ENCODE peak calls at places on chromosomes 5 and 9, in eight cellular contexts. One of them, this sample, is unnamed.

GRCh38 chr9:37963936-37964739 is 60.2 kb upstream of the SLC25A51 start:
- DNase-seq in astrocyte: peak
- DNase-seq in uterus: no peak
- DNase-seq in CD8-positive, alpha-beta memory T cell: no peak
- DNase-seq in colonic mucosa: peak
- DNase-seq in naive thymus-derived CD4-positive, alpha-beta T cell: no peak
- DNase-seq in cardiac muscle cell: peak
- DNase-seq in PC-3: peak
- DNase-seq in this sample: peak

GRCh38 chr5:128579111-128579510 is 41.1 kb upstream of the FBN2 start:
- DNase-seq in colonic mucosa: no peak
- DNase-seq in astrocyte: peak
- DNase-seq in CD8-positive, alpha-beta memory T cell: no peak
- DNase-seq in PC-3: peak
- DNase-seq in naive thymus-derived CD4-positive, alpha-beta T cell: no peak
- DNase-seq in uterus: no peak
- DNase-seq in cardiac muscle cell: peak
- DNase-seq in this sample: no peak

GRCh38 chr9:89497978-89498844 is at the start of gene SEMA4D:
- DNase-seq in CD8-positive, alpha-beta memory T cell: peak
- DNase-seq in naive thymus-derived CD4-positive, alpha-beta T cell: no peak
- DNase-seq in astrocyte: no peak
- DNase-seq in uterus: peak
- DNase-seq in cardiac muscle cell: peak
- DNase-seq in PC-3: peak
- DNase-seq in colonic mucosa: peak
- DNase-seq in this sample: no peak

GRCh38 chr5:96434201-96434645 is 1.2 kb upstream of the PCSK1 start:
- DNase-seq in CD8-positive, alpha-beta memory T cell: peak
- DNase-seq in astrocyte: peak
- DNase-seq in naive thymus-derived CD4-positive, alpha-beta T cell: peak
- DNase-seq in colonic mucosa: peak
- DNase-seq in PC-3: peak
- DNase-seq in cardiac muscle cell: peak
- DNase-seq in uterus: peak
- DNase-seq in this sample: peak

GRCh38 chr5:171309526-171310333 is 682 bp downstream of the TLX3 start:
- DNase-seq in PC-3: no peak
- DNase-seq in naive thymus-derived CD4-positive, alpha-beta T cell: no peak
- DNase-seq in colonic mucosa: peak
- DNase-seq in cardiac muscle cell: no peak
- DNase-seq in uterus: no peak
- DNase-seq in astrocyte: no peak
- DNase-seq in CD8-positive, alpha-beta memory T cell: no peak
- DNase-seq in this sample: no peak

GRCh38 chr9:133576591-133577462 is 32.4 kb downstream of the FAM163B start:
- DNase-seq in colonic mucosa: no peak
- DNase-seq in astrocyte: no peak
- DNase-seq in uterus: peak
- DNase-seq in PC-3: no peak
- DNase-seq in CD8-positive, alpha-beta memory T cell: no peak
- DNase-seq in naive thymus-derived CD4-positive, alpha-beta T cell: no peak
- DNase-seq in cardiac muscle cell: peak
- DNase-seq in this sample: no peak

GRCh38 chr5:134135091-134135655 is 20.7 kb downstream of the TCF7 start:
- DNase-seq in cardiac muscle cell: no peak
- DNase-seq in astrocyte: no peak
- DNase-seq in CD8-positive, alpha-beta memory T cell: peak
- DNase-seq in uterus: peak
- DNase-seq in PC-3: no peak
- DNase-seq in naive thymus-derived CD4-positive, alpha-beta T cell: no peak
- DNase-seq in colonic mucosa: no peak
- DNase-seq in this sample: no peak

GRCh38 chr9:89683626-89684025 is 78.8 kb downstream of the GADD45G start:
- DNase-seq in colonic mucosa: no peak
- DNase-seq in PC-3: no peak
- DNase-seq in CD8-positive, alpha-beta memory T cell: no peak
- DNase-seq in cardiac muscle cell: no peak
- DNase-seq in astrocyte: no peak
- DNase-seq in uterus: no peak
- DNase-seq in naive thymus-derived CD4-positive, alpha-beta T cell: no peak
- DNase-seq in this sample: no peak

DNA sequence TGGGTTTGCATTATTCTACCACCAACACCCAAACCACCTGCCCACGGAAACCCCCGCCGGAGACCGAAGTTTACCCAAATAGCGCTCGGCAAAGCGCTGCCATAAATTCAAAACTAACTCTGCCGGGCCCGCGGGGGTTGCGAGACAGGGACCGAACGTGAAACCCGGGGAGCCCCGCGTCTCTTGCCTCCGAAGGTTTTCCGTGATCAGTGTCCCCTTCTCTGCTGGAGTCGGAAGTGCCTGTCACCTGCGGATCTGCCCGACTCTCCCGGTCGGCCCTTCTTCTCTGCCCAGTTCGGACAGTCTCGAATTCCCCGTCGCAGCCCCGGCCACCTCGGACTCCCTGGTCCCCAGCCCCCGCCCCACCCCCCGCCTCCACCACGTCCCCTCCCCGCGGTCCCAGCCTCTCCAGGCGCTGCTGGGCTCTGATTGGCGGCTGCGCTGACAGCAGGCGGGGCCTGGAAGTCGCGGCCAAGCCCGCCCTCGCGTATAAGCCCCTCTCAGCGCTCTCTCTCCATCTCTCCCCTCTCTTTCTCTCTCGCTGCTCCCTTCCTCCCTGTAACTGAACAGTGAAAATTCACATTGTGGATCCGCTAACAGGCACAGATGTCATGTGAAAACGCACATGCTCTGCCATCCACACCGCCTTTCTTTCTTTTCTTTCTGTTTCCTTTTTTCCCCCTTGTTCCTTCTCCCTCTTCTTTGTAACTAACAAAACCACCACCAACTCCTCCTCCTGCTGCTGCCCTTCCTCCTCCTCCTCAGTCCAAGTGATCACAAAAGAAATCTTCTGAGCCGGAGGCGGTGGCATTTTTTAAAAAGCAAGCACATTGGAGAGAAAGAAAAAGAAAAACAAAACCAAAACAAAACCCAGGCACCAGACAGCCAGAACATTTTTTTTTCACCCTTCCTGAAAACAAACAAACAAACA is at the start of gene RORB:
- DNase-seq in astrocyte: peak
- DNase-seq in colonic mucosa: peak
- DNase-seq in naive thymus-derived CD4-positive, alpha-beta T cell: peak
- DNase-seq in CD8-positive, alpha-beta memory T cell: peak
- DNase-seq in uterus: peak
- DNase-seq in cardiac muscle cell: peak
- DNase-seq in PC-3: no peak
- DNase-seq in this sample: peak
- H3K4me3 ChIP-seq in astrocyte: peak
- H3K4me3 ChIP-seq in colonic mucosa: peak
- H3K4me3 ChIP-seq in naive thymus-derived CD4-positive, alpha-beta T cell: peak
- H3K4me3 ChIP-seq in CD8-positive, alpha-beta memory T cell: peak
- H3K4me3 ChIP-seq in uterus: peak
- H3K4me3 ChIP-seq in cardiac muscle cell: peak
- H3K4me3 ChIP-seq in PC-3: peak
- H3K4me3 ChIP-seq in this sample: peak

DNA sequence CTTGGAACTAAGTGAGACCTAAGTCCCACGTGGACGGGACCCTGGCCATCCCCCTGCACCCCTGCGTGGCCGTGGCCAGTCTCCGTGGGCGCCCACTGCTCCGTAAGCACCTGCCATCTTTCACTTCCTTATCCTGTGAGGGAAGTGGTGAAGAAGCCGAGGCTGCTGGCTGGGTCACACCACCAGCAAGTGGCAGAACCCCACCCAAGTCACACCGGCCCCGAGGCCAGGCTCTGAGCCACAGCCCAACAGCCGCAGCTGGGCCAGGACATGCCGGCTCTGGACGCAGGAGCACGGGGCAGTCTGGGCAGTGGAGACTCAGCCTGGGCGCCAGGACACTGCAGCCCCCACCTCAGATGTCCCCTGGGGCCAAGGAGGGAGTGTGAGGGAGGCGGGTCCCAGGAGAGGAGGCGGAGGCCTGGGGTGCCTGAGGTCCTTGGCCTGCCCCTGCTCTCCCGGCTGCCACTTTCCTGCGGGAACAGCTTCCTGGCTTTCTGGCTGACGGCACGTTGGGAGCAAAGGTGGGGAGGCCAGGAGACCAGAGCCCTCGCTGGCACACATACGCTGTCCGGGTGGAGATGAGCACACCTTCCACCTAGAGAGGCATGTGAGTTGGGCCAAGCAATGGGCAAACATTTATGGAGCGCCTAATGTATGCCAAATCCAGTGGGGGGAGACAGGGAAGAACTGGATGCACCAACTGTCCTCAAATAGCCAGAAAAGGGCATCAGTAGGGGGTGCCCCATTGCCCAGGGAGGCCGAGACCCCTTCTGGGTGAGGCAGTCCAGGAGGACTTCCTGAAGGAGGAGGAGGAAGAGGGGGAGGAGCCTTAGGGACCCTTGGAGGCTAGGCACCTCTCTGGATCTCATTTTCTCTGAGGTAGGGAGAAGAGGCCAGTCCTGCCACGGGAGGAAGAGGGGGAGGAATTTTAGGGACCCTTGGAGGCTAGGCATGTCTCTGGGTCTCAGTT is 43.9 kb upstream of the EGFL7 start:
- DNase-seq in uterus: no peak
- DNase-seq in colonic mucosa: peak
- DNase-seq in cardiac muscle cell: no peak
- DNase-seq in PC-3: no peak
- DNase-seq in astrocyte: no peak
- DNase-seq in CD8-positive, alpha-beta memory T cell: no peak
- DNase-seq in naive thymus-derived CD4-positive, alpha-beta T cell: no peak
- DNase-seq in this sample: no peak
- H3K27ac ChIP-seq in uterus: no peak
- H3K27ac ChIP-seq in colonic mucosa: no peak
- H3K27ac ChIP-seq in cardiac muscle cell: no peak
- H3K27ac ChIP-seq in PC-3: no peak
- H3K27ac ChIP-seq in astrocyte: no peak
- H3K27ac ChIP-seq in CD8-positive, alpha-beta memory T cell: no peak
- H3K27ac ChIP-seq in naive thymus-derived CD4-positive, alpha-beta T cell: no peak
- H3K27ac ChIP-seq in this sample: no peak

DNA sequence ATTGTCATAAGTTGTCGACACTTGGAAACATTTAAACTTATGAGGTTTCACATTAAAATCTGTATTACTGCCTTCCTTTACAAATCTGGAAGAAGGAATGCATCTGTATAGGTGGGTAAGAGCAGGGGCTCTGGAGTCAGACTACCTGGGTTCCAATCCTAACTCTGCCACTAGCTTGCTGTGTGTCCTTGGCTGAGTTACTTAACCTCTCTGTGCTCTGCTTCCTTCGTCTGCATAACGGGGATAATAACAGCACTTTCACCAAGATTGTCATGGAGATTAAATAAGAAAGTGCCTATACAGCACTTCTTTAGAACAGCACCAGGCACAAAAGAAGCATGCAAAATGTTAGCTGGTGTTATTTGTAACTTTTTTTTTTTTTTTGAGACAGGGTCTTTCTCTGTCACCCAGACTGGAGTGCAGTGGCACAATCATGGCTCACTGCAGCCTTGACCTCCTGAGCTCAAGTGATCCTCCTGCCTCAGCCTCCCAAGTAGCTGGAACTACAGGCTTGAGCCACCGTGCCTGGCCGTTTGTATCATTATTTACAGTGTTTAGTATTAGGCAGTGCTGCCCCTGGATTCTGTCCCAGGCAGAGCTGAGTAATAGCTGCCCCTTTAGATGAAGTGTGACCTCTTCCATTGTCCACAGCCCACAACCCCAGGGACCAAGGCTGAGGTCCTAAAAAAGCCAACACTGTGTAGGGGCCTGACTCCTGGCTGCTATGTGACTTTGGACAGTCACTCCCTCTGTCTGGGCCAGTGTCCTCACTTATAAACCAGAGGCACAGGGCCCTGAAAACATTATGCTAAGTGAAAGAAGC is 25.4 kb upstream of the TTLL11 start:
- DNase-seq in cardiac muscle cell: no peak
- DNase-seq in astrocyte: no peak
- DNase-seq in uterus: no peak
- DNase-seq in PC-3: no peak
- DNase-seq in CD8-positive, alpha-beta memory T cell: no peak
- DNase-seq in colonic mucosa: no peak
- DNase-seq in naive thymus-derived CD4-positive, alpha-beta T cell: no peak
- DNase-seq in this sample: no peak
- H3K4me3 ChIP-seq in cardiac muscle cell: no peak
- H3K4me3 ChIP-seq in astrocyte: no peak
- H3K4me3 ChIP-seq in uterus: no peak
- H3K4me3 ChIP-seq in PC-3: no peak
- H3K4me3 ChIP-seq in CD8-positive, alpha-beta memory T cell: no peak
- H3K4me3 ChIP-seq in colonic mucosa: no peak
- H3K4me3 ChIP-seq in naive thymus-derived CD4-positive, alpha-beta T cell: no peak
- H3K4me3 ChIP-seq in this sample: no peak

GRCh38 chr5:78404682-78405293 is 44.4 kb downstream of the SCAMP1 start:
- DNase-seq in PC-3: no peak
- DNase-seq in naive thymus-derived CD4-positive, alpha-beta T cell: peak
- DNase-seq in colonic mucosa: no peak
- DNase-seq in uterus: no peak
- DNase-seq in cardiac muscle cell: no peak
- DNase-seq in astrocyte: no peak
- DNase-seq in CD8-positive, alpha-beta memory T cell: no peak
- DNase-seq in this sample: no peak

GRCh38 chr5:78411596-78411995 is 51.2 kb downstream of the SCAMP1 start:
- DNase-seq in colonic mucosa: no peak
- DNase-seq in CD8-positive, alpha-beta memory T cell: no peak
- DNase-seq in PC-3: no peak
- DNase-seq in cardiac muscle cell: no peak
- DNase-seq in astrocyte: no peak
- DNase-seq in naive thymus-derived CD4-positive, alpha-beta T cell: no peak
- DNase-seq in uterus: no peak
- DNase-seq in this sample: no peak

GRCh38 chr5:78407458-78407857 is 47.0 kb downstream of the SCAMP1 start:
- DNase-seq in CD8-positive, alpha-beta memory T cell: no peak
- DNase-seq in uterus: no peak
- DNase-seq in cardiac muscle cell: no peak
- DNase-seq in astrocyte: no peak
- DNase-seq in PC-3: no peak
- DNase-seq in colonic mucosa: no peak
- DNase-seq in naive thymus-derived CD4-positive, alpha-beta T cell: no peak
- DNase-seq in this sample: no peak

GRCh38 chr5:78405820-78406750 is 45.7 kb downstream of the SCAMP1 start:
- DNase-seq in CD8-positive, alpha-beta memory T cell: no peak
- DNase-seq in colonic mucosa: no peak
- DNase-seq in uterus: no peak
- DNase-seq in naive thymus-derived CD4-positive, alpha-beta T cell: no peak
- DNase-seq in PC-3: peak
- DNase-seq in astrocyte: peak
- DNase-seq in cardiac muscle cell: peak
- DNase-seq in this sample: no peak
- H3K27ac ChIP-seq in CD8-positive, alpha-beta memory T cell: no peak
- H3K27ac ChIP-seq in colonic mucosa: no peak
- H3K27ac ChIP-seq in uterus: no peak
- H3K27ac ChIP-seq in naive thymus-derived CD4-positive, alpha-beta T cell: no peak
- H3K27ac ChIP-seq in PC-3: peak
- H3K27ac ChIP-seq in astrocyte: peak
- H3K27ac ChIP-seq in cardiac muscle cell: no peak
- H3K27ac ChIP-seq in this sample: no peak

DNA sequence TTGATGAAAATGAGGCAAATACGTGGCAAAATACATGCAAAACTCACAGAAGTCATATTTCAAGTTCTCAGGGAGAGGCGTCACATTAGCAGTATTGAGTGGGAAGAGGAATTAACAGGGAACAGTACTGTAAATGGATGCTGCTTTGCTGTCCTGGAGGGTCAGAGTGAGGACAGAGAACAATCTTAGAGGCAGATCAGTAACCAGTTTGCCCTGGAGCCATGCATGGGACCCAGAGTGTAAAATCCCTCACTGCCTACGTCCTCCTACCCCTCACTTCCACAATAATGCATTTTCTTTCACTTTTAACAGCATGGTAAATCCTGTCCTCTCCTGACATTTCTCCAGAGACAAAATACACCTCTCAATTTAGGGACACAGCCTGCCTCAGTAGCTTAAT is 69.8 kb downstream of the LMNB1 start:
- DNase-seq in astrocyte: no peak
- DNase-seq in colonic mucosa: no peak
- DNase-seq in cardiac muscle cell: no peak
- DNase-seq in uterus: no peak
- DNase-seq in PC-3: no peak
- DNase-seq in CD8-positive, alpha-beta memory T cell: no peak
- DNase-seq in naive thymus-derived CD4-positive, alpha-beta T cell: no peak
- DNase-seq in this sample: peak
- H3K4me3 ChIP-seq in astrocyte: no peak
- H3K4me3 ChIP-seq in colonic mucosa: no peak
- H3K4me3 ChIP-seq in cardiac muscle cell: no peak
- H3K4me3 ChIP-seq in uterus: no peak
- H3K4me3 ChIP-seq in PC-3: no peak
- H3K4me3 ChIP-seq in CD8-positive, alpha-beta memory T cell: no peak
- H3K4me3 ChIP-seq in naive thymus-derived CD4-positive, alpha-beta T cell: no peak
- H3K4me3 ChIP-seq in this sample: no peak

This sample was measured in SJCRH30.